ENCODE peak calls at places on chromosome 16, in ten cellular contexts. W, P, V, K, I, Q, Y, Z, U and G are unnamed samples.

GRCh38 chr16:80346160-80346632 is 194.6 kb upstream of the DYNLRB2 start:
- DNase-seq in Q (peak), W (peak), Z (no peak), U (no peak), V (no peak), P (no peak), I (no peak), Y (no peak), K (no peak), G (no peak)

GRCh38 chr16:58518980-58519368 is 3.7 kb downstream of the SETD6 start:
- DNase-seq in Z (no peak), I (no peak), Q (no peak), K (no peak), V (no peak), U (no peak), W (no peak), P (no peak), Y (no peak), G (no peak)

GRCh38 chr16:24668481-24669001 is 60.9 kb upstream of the TNRC6A start:
- DNase-seq in U (no peak), Y (no peak), P (no peak), I (no peak), Z (no peak), W (peak), Q (peak), V (no peak), K (peak), G (no peak)

GRCh38 chr16:3135120-3135715 is 389 bp downstream of the ZNF213 start:
- DNase-seq in V (no peak), Q (no peak), K (no peak), P (no peak), Z (no peak), U (no peak), I (no peak), Y (no peak), W (no peak), G (no peak)

GRCh38 chr16:84194470-84195200 is 3.7 kb downstream of the ADAD2 start:
- DNase-seq in Z (no peak), W (no peak), K (no peak), V (no peak), I (no peak), U (no peak), Q (peak), Y (no peak), P (no peak), G (no peak)

GRCh38 chr16:86406056-86406455 is 104.3 kb upstream of the FOXF1 start:
- DNase-seq in Y (no peak), U (no peak), W (no peak), K (no peak), V (no peak), Z (no peak), P (no peak), I (no peak), Q (no peak), G (no peak)

GRCh38 chr16:66308096-66308495 is 58.4 kb upstream of the CDH5 start:
- DNase-seq in W (no peak), Q (no peak), Z (no peak), U (no peak), I (no peak), P (peak), Y (no peak), K (peak), V (no peak), G (no peak)

GRCh38 chr16:35405547-35405946 is 1946.1 kb downstream of the TP53TG3F start:
- DNase-seq in P (no peak), W (no peak), Z (no peak), Y (no peak), U (no peak), Q (no peak), I (no peak), K (no peak), V (no peak), G (no peak)

GRCh38 chr16:88854306-88855111 is 2.2 kb downstream of the GALNS start:
- DNase-seq in K (no peak), Q (peak), U (no peak), W (no peak), Z (no peak), V (no peak), Y (peak), I (no peak), P (peak), G (no peak)

GRCh38 chr16:28974007-28974436 is 556 bp upstream of the SPNS1 start:
- DNase-seq in K (no peak), U (peak), Z (peak), I (peak), W (peak), P (peak), V (peak), Y (peak), Q (peak), G (no peak)

GRCh38 chr16:49563666-49564065 is 190.1 kb downstream of the C16orf78 start:
- DNase-seq in Y (no peak), I (no peak), V (no peak), U (no peak), Z (no peak), K (no peak), Q (no peak), W (peak), P (no peak), G (no peak)

GRCh38 chr16:85959686-85960085 is 60.7 kb downstream of the IRF8 start:
- DNase-seq in V (no peak), Y (no peak), Q (no peak), Z (no peak), P (no peak), I (no peak), W (no peak), K (no peak), U (no peak), G (no peak)

GRCh38 chr16:64947651-64948050 is 174.2 kb downstream of the CDH11 start:
- DNase-seq in P (no peak), I (no peak), V (no peak), Y (no peak), Q (no peak), Z (no peak), U (no peak), W (no peak), K (no peak), G (no peak)

GRCh38 chr16:7200320-7200719 is 132.3 kb upstream of the RBFOX1 start:
- DNase-seq in V (no peak), Y (no peak), W (no peak), P (no peak), Q (no peak), K (no peak), U (no peak), Z (no peak), I (no peak), G (no peak)

GRCh38 chr16:24993722-24994686 is 21.2 kb downstream of the ARHGAP17 start:
- DNase-seq in P (no peak), K (no peak), Q (no peak), I (no peak), U (no peak), W (peak), V (peak), Z (peak), Y (peak), G (no peak)

GRCh38 chr16:60776311-60776710 is 1259.9 kb downstream of the CDH8 start:
- DNase-seq in Q (no peak), Z (no peak), Y (no peak), I (no peak), W (no peak), P (no peak), V (no peak), U (no peak), K (no peak), G (no peak)

GRCh38 chr16:82888616-82889015 is 261.8 kb downstream of the CDH13 start:
- DNase-seq in U (no peak), P (no peak), K (no peak), V (no peak), I (no peak), Y (no peak), W (no peak), Q (no peak), Z (no peak), G (no peak)

GRCh38 chr16:27083861-27084261 is 17.1 kb downstream of the C16orf82 start:
- DNase-seq in Z (no peak), V (no peak), Q (no peak), K (peak), P (peak), W (no peak), I (peak), Y (peak), U (no peak), G (no peak)

GRCh38 chr16:26963109-26963508 is 103.6 kb upstream of the C16orf82 start:
- DNase-seq in K (no peak), U (no peak), W (peak), Z (no peak), P (no peak), Y (peak), I (peak), Q (peak), V (no peak), G (no peak)

GRCh38 chr16:72255785-72256184 is 83.8 kb upstream of the PMFBP1 start:
- DNase-seq in Z (no peak), Q (no peak), P (no peak), Y (no peak), U (no peak), K (no peak), V (no peak), I (no peak), W (peak), G (no peak)

GRCh38 chr16:77169650-77170236 is 21.2 kb upstream of the MON1B start:
- DNase-seq in U (no peak), W (peak), Q (peak), I (peak), V (peak), Y (peak), Z (peak), K (no peak), P (no peak), G (peak)

GRCh38 chr16:87832759-87833502 is 36.4 kb downstream of the SLC7A5 start:
- DNase-seq in K (no peak), Q (no peak), Z (no peak), I (no peak), Y (no peak), P (peak), V (no peak), U (no peak), W (no peak), G (no peak)

GRCh38 chr16:31141489-31142108 is 6.1 kb upstream of the PRSS8 start:
- DNase-seq in Z (no peak), Y (no peak), K (peak), Q (no peak), W (no peak), U (peak), P (peak), V (no peak), I (no peak), G (no peak)

GRCh38 chr16:2280461-2280860 is 12.5 kb upstream of the RNPS1 start:
- DNase-seq in Y (no peak), P (no peak), Z (no peak), U (no peak), I (no peak), V (no peak), Q (no peak), K (no peak), W (no peak), G (no peak)

GRCh38 chr16:52399116-52399515 is 147.8 kb downstream of the TOX3 start:
- DNase-seq in P (no peak), K (no peak), V (no peak), Q (no peak), Y (no peak), Z (no peak), W (no peak), U (no peak), I (no peak), G (no peak)

GRCh38 chr16:30762991-30763725 is 1.0 kb downstream of the RNF40 start:
- DNase-seq in V (no peak), U (no peak), P (peak), I (no peak), Y (no peak), K (no peak), Q (no peak), W (no peak), Z (no peak), G (no peak)

GRCh38 chr16:10250137-10250850 is 68.1 kb upstream of the GRIN2A start:
- DNase-seq in Y (no peak), Q (no peak), K (no peak), W (no peak), Z (no peak), V (no peak), I (no peak), P (peak), U (no peak), G (no peak)

GRCh38 chr16:89707695-89708094 is 6.2 kb upstream of the SPATA2L start:
- DNase-seq in W (no peak), K (no peak), Y (no peak), V (no peak), U (peak), P (peak), I (no peak), Q (peak), Z (no peak), G (no peak)

GRCh38 chr16:52558448-52558847 is 11.5 kb upstream of the TOX3 start:
- DNase-seq in V (no peak), P (no peak), U (no peak), Q (no peak), Z (no peak), K (no peak), I (no peak), W (no peak), Y (no peak), G (no peak)

GRCh38 chr16:82004651-82005490 is 6.4 kb downstream of the SDR42E1 start:
- DNase-seq in W (no peak), I (no peak), V (no peak), Y (no peak), P (no peak), Z (no peak), U (no peak), Q (no peak), K (no peak), G (no peak)

GRCh38 chr16:75385507-75386152 is 47.7 kb downstream of the CFDP1 start:
- DNase-seq in P (no peak), U (no peak), V (peak), I (peak), Z (no peak), W (peak), Q (peak), K (no peak), Y (peak), G (no peak)

GRCh38 chr16:77794586-77794985 is 6.2 kb downstream of the VAT1L start:
- DNase-seq in U (no peak), P (no peak), V (no peak), K (no peak), W (peak), Z (no peak), Q (no peak), Y (no peak), I (no peak), G (no peak)

GRCh38 chr16:54511181-54511731 is 224.7 kb upstream of the IRX3 start:
- DNase-seq in P (no peak), Y (no peak), V (no peak), K (no peak), I (no peak), U (no peak), W (peak), Z (no peak), Q (no peak), G (no peak)
- H3K4me3 ChIP-seq in P (no peak), Y (no peak), V (no peak), K (no peak), I (no peak), U (no peak), W (no peak), Z (no peak), Q (no peak), G (no peak)

DNA sequence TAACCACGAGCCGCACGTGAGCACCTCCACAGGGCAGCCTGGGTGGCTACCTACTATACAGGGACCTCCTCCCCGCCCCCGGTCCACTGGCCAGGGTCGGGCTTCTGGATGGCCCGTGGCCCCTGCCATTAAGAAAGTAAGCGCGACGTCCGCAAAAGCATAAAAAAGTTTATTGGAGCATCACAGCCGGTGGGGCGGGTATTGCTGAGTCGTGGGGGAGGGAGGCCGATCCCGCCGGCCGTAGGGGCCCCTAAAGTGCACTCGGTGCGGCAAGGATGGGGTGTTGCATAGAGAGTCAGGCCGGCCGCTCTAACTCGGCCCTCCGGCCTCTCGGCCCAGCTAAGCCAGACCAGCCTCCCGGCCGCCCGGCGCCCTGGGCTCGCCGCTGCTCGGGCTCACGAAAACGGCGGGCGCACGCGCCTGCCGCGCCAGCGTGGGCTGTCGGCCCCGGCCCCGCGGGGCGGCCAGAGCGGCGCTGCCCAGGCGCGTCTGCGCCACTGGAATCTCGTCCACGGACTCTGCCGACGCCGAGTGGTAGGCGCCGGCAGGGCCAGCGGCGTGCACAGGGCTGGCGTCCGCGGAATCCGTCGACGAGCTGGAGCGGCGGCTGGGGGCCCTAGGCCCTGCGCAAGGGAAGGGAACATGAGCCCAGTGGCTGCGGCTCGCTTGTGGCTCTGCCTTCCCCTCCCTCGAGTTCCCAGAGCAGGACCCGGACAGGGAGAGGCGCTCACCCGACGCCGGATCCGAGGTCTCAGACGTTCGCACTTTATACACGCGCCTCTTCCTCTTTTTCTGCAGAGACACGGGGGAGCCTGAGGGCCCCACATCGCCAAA is 1.2 kb upstream of the TPPP3 start:
- DNase-seq in P (peak), I (peak), Z (no peak), V (no peak), Q (no peak), K (peak), Y (no peak), W (no peak), U (no peak), G (no peak)
- H3K4me3 ChIP-seq in P (peak), I (no peak), Z (no peak), V (no peak), Q (no peak), K (peak), Y (no peak), W (no peak), U (peak), G (no peak)

GRCh38 chr16:11783319-11784047 is 13.6 kb downstream of the ZC3H7A start:
- DNase-seq in Y (peak), W (peak), I (no peak), V (no peak), Z (peak), Q (peak), P (no peak), K (no peak), U (no peak), G (peak)
- H3K4me3 ChIP-seq in Y (no peak), W (peak), I (no peak), V (no peak), Z (no peak), Q (peak), P (peak), K (peak), U (peak), G (peak)

GRCh38 chr16:67396159-67396774 is 3.0 kb upstream of the TPPP3 start:
- DNase-seq in Y (peak), V (peak), K (peak), Q (peak), Z (peak), P (peak), W (peak), U (peak), I (peak), G (no peak)
- H3K4me3 ChIP-seq in Y (peak), V (no peak), K (no peak), Q (no peak), Z (no peak), P (no peak), W (no peak), U (no peak), I (no peak), G (no peak)

DNA sequence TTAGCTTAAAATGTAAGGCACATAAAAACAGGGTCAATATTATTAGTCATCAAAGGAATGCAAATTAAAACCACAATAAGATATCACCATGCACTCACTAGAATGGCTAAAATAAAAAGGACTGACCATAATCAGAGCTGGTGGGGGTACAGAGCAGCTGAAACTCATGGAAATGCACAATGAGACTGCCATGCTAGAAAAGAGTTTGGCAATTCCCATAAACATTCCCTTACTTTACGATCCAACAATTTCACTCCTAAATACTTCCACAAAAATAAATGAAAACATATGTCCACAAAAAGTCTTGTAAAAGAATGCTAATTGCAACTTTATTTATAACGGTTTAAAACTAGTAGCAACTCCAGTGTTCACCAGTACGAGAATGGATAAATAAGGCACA is 36.1 kb upstream of the ERCC4 start:
- DNase-seq in V (no peak), P (no peak), Y (no peak), Z (no peak), I (no peak), Q (no peak), K (no peak), U (no peak), W (no peak), G (no peak)
- H3K4me3 ChIP-seq in V (no peak), P (no peak), Y (no peak), Z (no peak), I (no peak), Q (no peak), K (no peak), U (no peak), W (no peak), G (no peak)

GRCh38 chr16:631808-632358 is 1.1 kb downstream of the WFIKKN1 start:
- DNase-seq in I (no peak), V (no peak), P (no peak), K (no peak), Y (no peak), Z (no peak), Q (no peak), U (no peak), W (no peak), G (no peak)

GRCh38 chr16:628321-629061 is 2.3 kb upstream of the WFIKKN1 start:
- DNase-seq in V (no peak), Z (no peak), I (no peak), P (peak), W (no peak), U (no peak), Q (no peak), Y (no peak), K (no peak), G (no peak)

GRCh38 chr16:629289-630023 is 1.3 kb upstream of the WFIKKN1 start:
- DNase-seq in Q (no peak), U (peak), V (no peak), Y (peak), P (peak), Z (no peak), I (peak), K (no peak), W (no peak), G (no peak)

GRCh38 chr16:630815-631405 is at the start of gene WFIKKN1:
- DNase-seq in I (peak), W (no peak), Q (no peak), Z (peak), Y (peak), V (no peak), K (no peak), P (no peak), U (peak), G (no peak)

GRCh38 chr16:630024-630814 is 566 bp upstream of the WFIKKN1 start:
- DNase-seq in W (no peak), U (peak), Q (no peak), P (peak), V (no peak), K (no peak), I (no peak), Z (no peak), Y (no peak), G (no peak)
- H3K4me3 ChIP-seq in W (no peak), U (no peak), Q (no peak), P (no peak), V (no peak), K (no peak), I (peak), Z (no peak), Y (no peak), G (no peak)

DNA sequence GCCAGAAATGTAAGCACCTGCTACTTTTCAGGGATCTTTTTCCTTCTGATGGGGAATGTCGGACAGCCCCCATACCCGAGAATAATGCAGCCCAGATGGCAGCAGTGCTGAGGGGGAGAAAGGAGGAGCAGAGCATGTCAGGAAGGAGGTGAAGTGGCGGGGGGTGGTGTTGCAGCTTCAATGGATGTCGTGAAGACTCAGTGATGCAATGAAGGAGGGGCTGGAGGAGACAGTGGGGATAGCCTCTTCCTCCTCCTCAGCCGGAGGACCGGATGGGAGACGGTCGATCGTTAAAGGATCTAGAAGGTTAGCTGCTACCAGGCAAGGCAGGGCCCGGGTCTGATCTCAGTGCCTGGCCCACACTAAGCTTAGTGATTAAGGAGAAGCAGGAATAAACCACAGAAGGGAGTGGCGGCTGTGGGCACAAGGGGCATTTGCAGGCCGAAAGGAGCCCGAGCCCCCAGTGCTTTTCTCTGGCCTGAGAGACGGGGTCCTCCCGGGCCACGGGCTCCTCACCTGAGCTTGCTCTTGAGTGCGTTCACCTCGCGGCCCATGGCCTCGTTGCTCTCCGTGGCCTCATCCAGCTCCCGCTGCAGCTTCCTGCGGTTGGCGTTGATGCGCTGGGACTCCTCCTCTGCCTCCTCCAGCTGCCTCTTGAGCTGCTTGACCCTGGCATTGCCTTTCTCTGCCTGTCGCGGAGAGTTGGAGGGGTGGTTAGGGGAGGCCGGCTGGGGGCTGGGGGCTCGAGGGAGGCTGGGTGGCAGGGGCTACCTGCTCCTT is 64.5 kb downstream of the NDE1 start:
- DNase-seq in Q (no peak), K (no peak), Z (no peak), Y (no peak), W (no peak), I (no peak), P (no peak), V (no peak), U (no peak), G (no peak)
- H3K4me3 ChIP-seq in Q (no peak), K (no peak), Z (no peak), Y (no peak), W (no peak), I (no peak), P (no peak), V (no peak), U (no peak), G (no peak)